ENCODE peak calls at places on chromosome 11, in eight cellular contexts. One of them, this sample, is unnamed.
A peak's percentile ranks its signal among the peaks of the same experiment; 100 is the strongest.

GRCh38 chr11:10605941-10606381 is 37.5 kb upstream of the LYVE1 start:
- DNase-seq in MM.1S: no peak
- DNase-seq in IMR-90: peak; percentile 87
- DNase-seq in PC-3: no peak
- DNase-seq in H9: peak; percentile 63
- DNase-seq in GM12878: no peak
- DNase-seq in colonic mucosa: peak; percentile 34
- DNase-seq in kidney: no peak
- DNase-seq in this sample: peak; percentile 67

GRCh38 chr11:96061730-96062524 is 138.0 kb upstream of the MTMR2 start:
- DNase-seq in PC-3: peak; percentile 81
- DNase-seq in H9: no peak
- DNase-seq in kidney: no peak
- DNase-seq in MM.1S: peak; percentile 50
- DNase-seq in colonic mucosa: no peak
- DNase-seq in IMR-90: peak; percentile 51
- DNase-seq in GM12878: no peak
- DNase-seq in this sample: peak; percentile 73

GRCh38 chr11:75196426-75196825 is 44.1 kb upstream of the TPBGL start:
- DNase-seq in MM.1S: no peak
- DNase-seq in H9: no peak
- DNase-seq in GM12878: no peak
- DNase-seq in colonic mucosa: no peak
- DNase-seq in kidney: no peak
- DNase-seq in IMR-90: no peak
- DNase-seq in PC-3: no peak
- DNase-seq in this sample: no peak

GRCh38 chr11:1531961-1532586 is 40.0 kb downstream of the DUSP8 start:
- DNase-seq in PC-3: no peak
- DNase-seq in GM12878: no peak
- DNase-seq in colonic mucosa: no peak
- DNase-seq in H9: no peak
- DNase-seq in kidney: no peak
- DNase-seq in IMR-90: no peak
- DNase-seq in MM.1S: no peak
- DNase-seq in this sample: peak; percentile 77

GRCh38 chr11:116580828-116581227 is 192.0 kb downstream of the BUD13 start:
- DNase-seq in H9: peak; percentile 95
- DNase-seq in PC-3: no peak
- DNase-seq in kidney: no peak
- DNase-seq in IMR-90: no peak
- DNase-seq in MM.1S: no peak
- DNase-seq in GM12878: no peak
- DNase-seq in colonic mucosa: no peak
- DNase-seq in this sample: no peak

GRCh38 chr11:69718147-69718546 is 14.3 kb upstream of the FGF19 start:
- DNase-seq in MM.1S: no peak
- DNase-seq in IMR-90: peak; percentile 23
- DNase-seq in colonic mucosa: no peak
- DNase-seq in PC-3: peak; percentile 77
- DNase-seq in GM12878: no peak
- DNase-seq in H9: peak; percentile 89
- DNase-seq in kidney: no peak
- DNase-seq in this sample: no peak

GRCh38 chr11:66022401-66023185 is 3.7 kb downstream of the CATSPER1 start:
- DNase-seq in MM.1S: peak; percentile 68
- DNase-seq in kidney: peak; percentile 88
- DNase-seq in IMR-90: peak; percentile 29
- DNase-seq in GM12878: no peak
- DNase-seq in H9: peak; percentile 89
- DNase-seq in colonic mucosa: peak; percentile 73
- DNase-seq in PC-3: peak; percentile 84
- DNase-seq in this sample: peak; percentile 52

GRCh38 chr11:126716456-126717083 is 284.0 kb downstream of the KIRREL3 start:
- DNase-seq in PC-3: peak; percentile 48
- DNase-seq in colonic mucosa: peak; percentile 51
- DNase-seq in GM12878: no peak
- DNase-seq in kidney: no peak
- DNase-seq in IMR-90: peak; percentile 43
- DNase-seq in H9: peak; percentile 57
- DNase-seq in MM.1S: peak; percentile 61
- DNase-seq in this sample: peak; percentile 33

GRCh38 chr11:77088236-77089003 is 14.2 kb upstream of the OMP start:
- DNase-seq in MM.1S: no peak
- DNase-seq in kidney: peak; percentile 59
- DNase-seq in colonic mucosa: peak; percentile 81
- DNase-seq in PC-3: peak; percentile 82
- DNase-seq in H9: no peak
- DNase-seq in IMR-90: no peak
- DNase-seq in GM12878: no peak
- DNase-seq in this sample: no peak

GRCh38 chr11:116690623-116691022 is 82.2 kb downstream of the BUD13 start:
- DNase-seq in MM.1S: no peak
- DNase-seq in kidney: no peak
- DNase-seq in colonic mucosa: no peak
- DNase-seq in PC-3: no peak
- DNase-seq in GM12878: no peak
- DNase-seq in H9: no peak
- DNase-seq in IMR-90: no peak
- DNase-seq in this sample: no peak

GRCh38 chr11:119422505-119423416 is at the start of gene THY1:
- DNase-seq in IMR-90: peak; percentile 64
- DNase-seq in GM12878: no peak
- DNase-seq in colonic mucosa: no peak
- DNase-seq in kidney: no peak
- DNase-seq in PC-3: no peak
- DNase-seq in MM.1S: no peak
- DNase-seq in H9: peak; percentile 90
- DNase-seq in this sample: peak; percentile 58
- H3K9ac ChIP-seq in IMR-90: peak within 1 kb of the TSS; percentile 81
- H3K9ac ChIP-seq in GM12878: no peak within 1 kb of the TSS
- H3K9ac ChIP-seq in colonic mucosa: no peak within 1 kb of the TSS
- H3K9ac ChIP-seq in kidney: no peak within 1 kb of the TSS
- H3K9ac ChIP-seq in PC-3: no peak within 1 kb of the TSS
- H3K9ac ChIP-seq in MM.1S: no peak within 1 kb of the TSS
- H3K9ac ChIP-seq in H9: peak within 1 kb of the TSS; percentile 71
- H3K9ac ChIP-seq in this sample: peak within 1 kb of the TSS; percentile 68

GRCh38 chr11:61969391-61969758 is 1.9 kb upstream of the FTH1 start:
- DNase-seq in kidney: no peak
- DNase-seq in IMR-90: no peak
- DNase-seq in MM.1S: no peak
- DNase-seq in PC-3: no peak
- DNase-seq in GM12878: no peak
- DNase-seq in colonic mucosa: no peak
- DNase-seq in H9: no peak
- DNase-seq in this sample: no peak

GRCh38 chr11:61969838-61970452 is 2.5 kb upstream of the FTH1 start:
- DNase-seq in PC-3: peak; percentile 76
- DNase-seq in IMR-90: peak; percentile 87
- DNase-seq in kidney: no peak
- DNase-seq in GM12878: no peak
- DNase-seq in MM.1S: no peak
- DNase-seq in H9: no peak
- DNase-seq in colonic mucosa: no peak
- DNase-seq in this sample: peak; percentile 90

GRCh38 chr11:61972112-61972795 is 4.8 kb upstream of the FTH1 start:
- DNase-seq in kidney: no peak
- DNase-seq in MM.1S: no peak
- DNase-seq in colonic mucosa: no peak
- DNase-seq in H9: no peak
- DNase-seq in IMR-90: no peak
- DNase-seq in PC-3: no peak
- DNase-seq in GM12878: no peak
- DNase-seq in this sample: peak; percentile 88

GRCh38 chr11:61972796-61973602 is 5.6 kb upstream of the FTH1 start:
- DNase-seq in H9: no peak
- DNase-seq in IMR-90: peak; percentile 91
- DNase-seq in MM.1S: no peak
- DNase-seq in PC-3: peak; percentile 96
- DNase-seq in GM12878: no peak
- DNase-seq in kidney: no peak
- DNase-seq in colonic mucosa: peak; percentile 54
- DNase-seq in this sample: peak; percentile 93

GRCh38 chr11:61971177-61972111 is 4.0 kb upstream of the FTH1 start:
- DNase-seq in PC-3: peak; percentile 99
- DNase-seq in IMR-90: peak; percentile 99
- DNase-seq in colonic mucosa: peak; percentile 97
- DNase-seq in H9: peak; percentile 99
- DNase-seq in kidney: peak; percentile 99
- DNase-seq in MM.1S: peak; percentile 21
- DNase-seq in GM12878: peak; percentile 66
- DNase-seq in this sample: peak; percentile 99
- H3K4me1 ChIP-seq in PC-3: peaks cover 79% of the 10 kb centered on the region
- H3K4me1 ChIP-seq in IMR-90: peaks cover 33% of the 10 kb centered on the region
- H3K4me1 ChIP-seq in colonic mucosa: peaks cover 36% of the 10 kb centered on the region
- H3K4me1 ChIP-seq in H9: peaks cover 12% of the 10 kb centered on the region
- H3K4me1 ChIP-seq in kidney: peaks cover 54% of the 10 kb centered on the region
- H3K4me1 ChIP-seq in MM.1S: peaks cover 11% of the 10 kb centered on the region
- H3K4me1 ChIP-seq in GM12878: peaks cover 39% of the 10 kb centered on the region
- H3K4me1 ChIP-seq in this sample: peaks cover 35% of the 10 kb centered on the region

GRCh38 chr11:73410627-73411026 is 34.4 kb downstream of the RELT start:
- DNase-seq in kidney: no peak
- DNase-seq in GM12878: no peak
- DNase-seq in H9: no peak
- DNase-seq in PC-3: no peak
- DNase-seq in colonic mucosa: no peak
- DNase-seq in MM.1S: no peak
- DNase-seq in IMR-90: no peak
- DNase-seq in this sample: no peak
- H3K27ac ChIP-seq in kidney: no peak overlapping the region
- H3K27ac ChIP-seq in GM12878: no peak overlapping the region
- H3K27ac ChIP-seq in H9: no peak overlapping the region
- H3K27ac ChIP-seq in PC-3: no peak overlapping the region
- H3K27ac ChIP-seq in colonic mucosa: no peak overlapping the region
- H3K27ac ChIP-seq in MM.1S: no peak overlapping the region
- H3K27ac ChIP-seq in IMR-90: no peak overlapping the region
- H3K27ac ChIP-seq in this sample: no peak overlapping the region

DNA sequence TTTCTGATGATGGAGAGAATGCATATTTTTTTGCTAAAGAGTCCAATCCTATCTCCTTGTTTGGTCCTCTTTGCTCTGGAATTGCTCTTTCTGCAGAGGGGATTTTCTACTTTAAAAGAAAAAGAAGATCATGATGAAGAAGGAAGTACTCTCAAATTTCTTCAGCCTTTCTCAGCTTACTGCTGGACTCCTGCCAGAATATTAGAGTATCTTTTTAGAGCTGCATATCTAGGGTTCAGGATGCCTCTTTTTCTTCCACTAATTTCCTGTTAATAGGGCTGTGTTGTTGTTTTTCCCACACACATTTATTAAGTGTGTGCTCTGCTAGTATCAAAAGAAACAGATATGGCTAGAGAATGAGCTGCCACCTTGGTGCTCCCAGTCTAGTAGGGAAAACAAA is 18.2 kb downstream of the UBASH3B start:
- DNase-seq in PC-3: peak; percentile 55
- DNase-seq in colonic mucosa: no peak
- DNase-seq in MM.1S: no peak
- DNase-seq in kidney: no peak
- DNase-seq in H9: no peak
- DNase-seq in GM12878: no peak
- DNase-seq in IMR-90: peak; percentile 71
- DNase-seq in this sample: peak; percentile 29
- H3K9ac ChIP-seq in PC-3: no peak overlapping the region
- H3K9ac ChIP-seq in colonic mucosa: no peak overlapping the region
- H3K9ac ChIP-seq in MM.1S: no peak overlapping the region
- H3K9ac ChIP-seq in kidney: no peak overlapping the region
- H3K9ac ChIP-seq in H9: no peak overlapping the region
- H3K9ac ChIP-seq in GM12878: no peak overlapping the region
- H3K9ac ChIP-seq in IMR-90: no peak overlapping the region
- H3K9ac ChIP-seq in this sample: no peak overlapping the region

This sample was measured in fibroblast of lung.